ENCODE peak calls at places on chromosomes 4 and X, in four cellular contexts. One of them, this sample, is unnamed.

GRCh38 chr4:124030038-124030638 is 633.5 kb downstream of the SPRY1 start:
- DNase-seq in Panc1: no peak
- DNase-seq in K562: no peak
- DNase-seq in breast epithelium: no peak
- DNase-seq in this sample: no peak

GRCh38 chr4:158171456-158171790 is 1.4 kb downstream of the GASK1B start:
- DNase-seq in Panc1: no peak
- DNase-seq in K562: no peak
- DNase-seq in breast epithelium: no peak
- DNase-seq in this sample: no peak

GRCh38 chrX:69082753-69083150 is 82.5 kb downstream of the PJA1 start:
- DNase-seq in Panc1: no peak
- DNase-seq in K562: no peak
- DNase-seq in breast epithelium: no peak
- DNase-seq in this sample: no peak

GRCh38 chrX:149647505-149647904 is 15.9 kb upstream of the TMEM185A start:
- DNase-seq in Panc1: no peak
- DNase-seq in K562: no peak
- DNase-seq in breast epithelium: no peak
- DNase-seq in this sample: no peak

GRCh38 chrX:13258052-13258444 is 61.8 kb downstream of the ATXN3L start:
- DNase-seq in Panc1: no peak
- DNase-seq in K562: no peak
- DNase-seq in breast epithelium: no peak
- DNase-seq in this sample: no peak

GRCh38 chrX:133929836-133930464 is 55.4 kb downstream of the GPC3 start:
- DNase-seq in Panc1: no peak
- DNase-seq in K562: no peak
- DNase-seq in breast epithelium: peak; percentile 26
- DNase-seq in this sample: no peak

GRCh38 chr4:154421618-154422017 is 70.0 kb downstream of the DCHS2 start:
- DNase-seq in Panc1: no peak
- DNase-seq in K562: no peak
- DNase-seq in breast epithelium: no peak
- DNase-seq in this sample: no peak

GRCh38 chrX:35919536-35920309 is at the start of gene CFAP47:
- DNase-seq in Panc1: no peak
- DNase-seq in K562: no peak
- DNase-seq in breast epithelium: no peak
- DNase-seq in this sample: peak; percentile 78

GRCh38 chrX:20215565-20215964 is 51.1 kb downstream of the RPS6KA3 start:
- DNase-seq in Panc1: no peak
- DNase-seq in K562: no peak
- DNase-seq in breast epithelium: no peak
- DNase-seq in this sample: no peak

GRCh38 chr4:149345424-149345823 is 470.2 kb downstream of the IQCM start:
- DNase-seq in Panc1: no peak
- DNase-seq in K562: no peak
- DNase-seq in breast epithelium: no peak
- DNase-seq in this sample: no peak

GRCh38 chr4:109072595-109072994 is 229.9 kb downstream of the COL25A1 start:
- DNase-seq in Panc1: no peak
- DNase-seq in K562: no peak
- DNase-seq in breast epithelium: no peak
- DNase-seq in this sample: no peak

GRCh38 chrX:120549483-120550452 is 11.0 kb downstream of the CUL4B start:
- DNase-seq in Panc1: peak; percentile 87
- DNase-seq in K562: peak; percentile 54
- DNase-seq in breast epithelium: no peak
- DNase-seq in this sample: no peak

GRCh38 chr4:145619639-145619996 is 433 bp downstream of the MMAA start:
- DNase-seq in Panc1: no peak
- DNase-seq in K562: no peak
- DNase-seq in breast epithelium: peak; percentile 38
- DNase-seq in this sample: peak; percentile 58

GRCh38 chr4:5079581-5079980 is 28.3 kb downstream of the STK32B start:
- DNase-seq in Panc1: no peak
- DNase-seq in K562: no peak
- DNase-seq in breast epithelium: no peak
- DNase-seq in this sample: no peak

GRCh38 chr4:153950100-153950979 is 161.5 kb upstream of the SFRP2 start:
- DNase-seq in Panc1: no peak
- DNase-seq in K562: peak; percentile 9
- DNase-seq in breast epithelium: no peak
- DNase-seq in this sample: no peak

GRCh38 chrX:20060961-20061868 is 55.5 kb downstream of the MAP7D2 start:
- DNase-seq in Panc1: no peak
- DNase-seq in K562: no peak
- DNase-seq in breast epithelium: no peak
- DNase-seq in this sample: no peak

GRCh38 chr4:152115794-152116193 is 355.0 kb upstream of the GATB start:
- DNase-seq in Panc1: no peak
- DNase-seq in K562: no peak
- DNase-seq in breast epithelium: no peak
- DNase-seq in this sample: no peak

GRCh38 chrX:86023806-86024205 is 23.6 kb downstream of the CHM start:
- DNase-seq in Panc1: no peak
- DNase-seq in K562: no peak
- DNase-seq in breast epithelium: no peak
- DNase-seq in this sample: no peak

GRCh38 chr4:94577136-94577535 is 125.4 kb downstream of the PDLIM5 start:
- DNase-seq in Panc1: no peak
- DNase-seq in K562: no peak
- DNase-seq in breast epithelium: peak; percentile 37
- DNase-seq in this sample: peak; percentile 78

GRCh38 chrX:13197961-13198761 is 121.7 kb downstream of the ATXN3L start:
- DNase-seq in Panc1: no peak
- DNase-seq in K562: no peak
- DNase-seq in breast epithelium: no peak
- DNase-seq in this sample: peak; percentile 86

GRCh38 chrX:9147631-9148189 is 113.8 kb upstream of the FAM9B start:
- DNase-seq in Panc1: no peak
- DNase-seq in K562: no peak
- DNase-seq in breast epithelium: no peak
- DNase-seq in this sample: peak; percentile 74

GRCh38 chrX:53584891-53585290 is 101.6 kb downstream of the HUWE1 start:
- DNase-seq in Panc1: no peak
- DNase-seq in K562: no peak
- DNase-seq in breast epithelium: no peak
- DNase-seq in this sample: no peak

GRCh38 chr4:145804134-145804533 is 124.2 kb downstream of the C4orf51 start:
- DNase-seq in Panc1: no peak
- DNase-seq in K562: no peak
- DNase-seq in breast epithelium: peak; percentile 22
- DNase-seq in this sample: no peak

GRCh38 chr4:11228575-11228974 is 200.1 kb downstream of the HS3ST1 start:
- DNase-seq in Panc1: no peak
- DNase-seq in K562: no peak
- DNase-seq in breast epithelium: no peak
- DNase-seq in this sample: no peak

GRCh38 chr4:159101983-159102622 is 776 bp upstream of the RAPGEF2 start:
- DNase-seq in Panc1: no peak
- DNase-seq in K562: no peak
- DNase-seq in breast epithelium: no peak
- DNase-seq in this sample: peak; percentile 49

GRCh38 chrX:125769628-125770027 is 396.5 kb downstream of the DCAF12L2 start:
- DNase-seq in Panc1: no peak
- DNase-seq in K562: no peak
- DNase-seq in breast epithelium: no peak
- DNase-seq in this sample: no peak

GRCh38 chr4:129926936-129927335 is 831.0 kb downstream of the C4orf33 start:
- DNase-seq in Panc1: no peak
- DNase-seq in K562: no peak
- DNase-seq in breast epithelium: no peak
- DNase-seq in this sample: peak; percentile 21

GRCh38 chrX:13036896-13037295 is 7.5 kb downstream of the FAM9C start:
- DNase-seq in Panc1: no peak
- DNase-seq in K562: peak; percentile 43
- DNase-seq in breast epithelium: no peak
- DNase-seq in this sample: no peak

GRCh38 chr4:184437565-184437964 is 36.8 kb downstream of the IRF2 start:
- DNase-seq in Panc1: no peak
- DNase-seq in K562: no peak
- DNase-seq in breast epithelium: no peak
- DNase-seq in this sample: no peak

GRCh38 chr4:2248044-2248780 is 6.3 kb upstream of the HAUS3 start:
- DNase-seq in Panc1: no peak
- DNase-seq in K562: no peak
- DNase-seq in breast epithelium: peak; percentile 15
- DNase-seq in this sample: no peak
- TF ChIP-seq POLR2AphosphoS5 in Panc1: no peak
- TF ChIP-seq POLR2AphosphoS5 in K562: no peak
- TF ChIP-seq POLR2AphosphoS5 in breast epithelium: no peak
- TF ChIP-seq POLR2AphosphoS5 in this sample: no peak

GRCh38 chrX:45748443-45748842 is 547.8 kb upstream of the DIPK2B start:
- DNase-seq in Panc1: no peak
- DNase-seq in K562: no peak
- DNase-seq in breast epithelium: no peak
- DNase-seq in this sample: no peak

GRCh38 chrX:45750639-45751038 is 550.0 kb upstream of the DIPK2B start:
- DNase-seq in Panc1: no peak
- DNase-seq in K562: no peak
- DNase-seq in breast epithelium: peak; percentile 57
- DNase-seq in this sample: no peak

GRCh38 chrX:45751156-45751555 is 550.5 kb upstream of the DIPK2B start:
- DNase-seq in Panc1: no peak
- DNase-seq in K562: no peak
- DNase-seq in breast epithelium: no peak
- DNase-seq in this sample: no peak

GRCh38 chrX:45747905-45748304 is 547.2 kb upstream of the DIPK2B start:
- DNase-seq in Panc1: no peak
- DNase-seq in K562: no peak
- DNase-seq in breast epithelium: no peak
- DNase-seq in this sample: no peak

DNA sequence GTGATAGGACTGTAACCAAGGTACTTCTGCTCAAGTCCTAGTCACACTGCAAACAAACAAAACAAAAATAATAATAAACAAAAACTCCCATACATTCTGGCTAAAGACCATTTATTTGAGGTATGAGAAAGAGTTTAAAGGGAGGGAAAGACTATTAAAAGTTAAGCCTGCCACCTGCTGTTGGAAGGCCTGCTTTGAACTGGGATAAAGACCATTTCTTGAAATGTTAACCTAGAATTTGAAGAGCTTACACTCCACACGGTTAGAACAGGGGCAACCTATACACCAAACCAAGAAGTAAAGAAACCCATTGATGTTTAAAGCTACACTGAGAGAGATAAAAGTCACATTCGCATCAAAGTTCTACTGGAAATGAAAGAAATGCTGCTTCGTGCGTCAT is 548.7 kb upstream of the DIPK2B start:
- DNase-seq in Panc1: no peak
- DNase-seq in K562: no peak
- DNase-seq in breast epithelium: no peak
- DNase-seq in this sample: peak; percentile 11
- H3K4me1 ChIP-seq in Panc1: peaks cover 33% of the 10 kb centered on the region
- H3K4me1 ChIP-seq in K562: no peaks in the 10 kb centered on the region
- H3K4me1 ChIP-seq in breast epithelium: peaks cover 5% of the 10 kb centered on the region
- H3K4me1 ChIP-seq in this sample: peaks cover 9% of the 10 kb centered on the region

GRCh38 chrX:140273921-140274320 is 230.9 kb downstream of the SOX3 start:
- DNase-seq in Panc1: no peak
- DNase-seq in K562: no peak
- DNase-seq in breast epithelium: no peak
- DNase-seq in this sample: no peak

DNA sequence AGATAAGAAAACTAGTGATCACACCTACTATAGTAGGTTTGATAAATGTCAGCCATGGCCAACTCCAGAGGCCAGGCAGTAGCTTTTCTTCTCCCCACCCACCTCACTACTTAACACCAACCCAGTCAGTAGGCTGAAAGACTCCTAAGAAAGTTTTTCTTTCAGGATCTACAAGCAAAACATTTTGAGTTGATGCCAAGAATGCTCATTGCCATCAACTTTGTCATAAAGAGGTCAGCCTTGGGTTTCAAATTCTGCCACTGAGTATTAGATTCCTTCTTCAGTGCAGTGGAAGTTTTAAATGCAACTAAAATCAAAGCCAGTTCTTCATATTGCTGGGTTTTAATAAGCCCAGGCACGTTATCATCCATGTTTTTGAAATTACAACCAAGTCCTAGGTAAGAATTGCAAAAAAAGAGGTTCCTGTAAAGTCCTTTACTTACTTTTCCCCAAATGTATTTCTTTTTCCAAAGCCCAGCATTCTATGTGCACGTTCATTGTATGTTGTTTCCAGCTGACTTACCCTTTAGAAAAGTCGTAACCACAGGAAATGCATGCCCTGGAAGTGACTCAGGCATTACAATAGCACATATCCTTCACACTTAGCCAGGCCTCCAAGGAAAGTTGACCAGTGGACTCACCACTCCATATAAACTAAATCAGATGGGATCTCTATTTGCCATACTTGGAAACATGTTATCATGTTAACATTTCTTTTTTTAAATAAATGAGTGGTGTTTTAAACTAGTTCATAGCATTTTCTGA is 229.9 kb downstream of the SOX3 start:
- DNase-seq in Panc1: no peak
- DNase-seq in K562: no peak
- DNase-seq in breast epithelium: no peak
- DNase-seq in this sample: peak; percentile 36
- TF ChIP-seq POLR2AphosphoS5 in Panc1: no peak
- TF ChIP-seq POLR2AphosphoS5 in K562: no peak
- TF ChIP-seq POLR2AphosphoS5 in breast epithelium: no peak
- TF ChIP-seq POLR2AphosphoS5 in this sample: no peak

DNA sequence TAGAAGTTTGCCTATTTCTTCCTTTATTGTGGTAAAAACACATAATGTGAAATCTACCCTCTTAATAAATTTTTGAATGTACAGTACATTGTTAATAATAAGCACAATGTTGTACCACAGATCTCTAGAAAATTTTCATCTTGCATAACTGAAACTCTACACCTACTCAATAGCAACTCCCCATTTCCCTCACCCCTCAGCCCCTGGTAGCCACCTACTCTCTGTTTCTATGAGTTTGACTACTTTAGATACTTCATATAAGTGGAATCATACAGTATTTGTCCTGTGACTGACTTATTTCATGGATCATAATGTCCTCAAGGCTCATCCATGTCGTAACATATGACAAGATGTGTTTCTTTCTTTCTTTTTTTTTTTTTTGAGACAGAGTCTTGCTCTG is 446.4 kb downstream of the RPA4 start:
- DNase-seq in Panc1: no peak
- DNase-seq in K562: no peak
- DNase-seq in breast epithelium: no peak
- DNase-seq in this sample: no peak
- H3K4me1 ChIP-seq in Panc1: no peaks in the 10 kb centered on the region
- H3K4me1 ChIP-seq in K562: no peaks in the 10 kb centered on the region
- H3K4me1 ChIP-seq in breast epithelium: no peaks in the 10 kb centered on the region
- H3K4me1 ChIP-seq in this sample: peaks cover under 1% of the 10 kb centered on the region

DNA sequence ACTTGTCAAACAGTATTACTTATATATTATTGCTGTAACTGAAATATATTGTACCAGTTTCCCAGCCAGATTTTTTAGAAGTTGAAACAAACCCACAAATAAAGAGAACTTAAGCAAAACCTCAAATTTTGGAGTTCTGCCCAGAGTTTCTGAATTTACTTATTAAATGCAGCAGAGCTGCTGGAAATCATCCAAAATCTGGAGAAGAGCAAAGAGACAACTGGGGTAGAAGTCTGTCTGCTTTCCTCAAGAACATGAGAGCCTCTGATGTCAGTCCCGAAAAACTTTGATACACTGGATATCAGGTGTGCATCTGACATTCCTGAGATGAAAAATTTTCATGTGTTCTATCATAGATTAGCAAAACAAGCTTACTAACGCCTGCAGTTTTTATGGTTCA is 325.9 kb downstream of the NR3C2 start:
- DNase-seq in Panc1: no peak
- DNase-seq in K562: no peak
- DNase-seq in breast epithelium: no peak
- DNase-seq in this sample: no peak
- TF ChIP-seq POLR2AphosphoS5 in Panc1: no peak
- TF ChIP-seq POLR2AphosphoS5 in K562: no peak
- TF ChIP-seq POLR2AphosphoS5 in breast epithelium: no peak
- TF ChIP-seq POLR2AphosphoS5 in this sample: no peak

This sample was measured in GM23338.